ENCODE peak calls at places on chromosomes 7 and 10, in nine cellular contexts. One of them, this sample, is unnamed.

GRCh38 chr7:7639847-7640220 is 718 bp upstream of the UMAD1 start:
- DNase-seq in CD8-positive, alpha-beta memory T cell: peak
- DNase-seq in RWPE1: peak
- DNase-seq in dorsolateral prefrontal cortex: no peak
- DNase-seq in caudate nucleus: no peak
- DNase-seq in AG04450: no peak
- DNase-seq in hepatocyte: peak
- DNase-seq in tibial artery: no peak
- DNase-seq in Peyer's patch: no peak
- DNase-seq in this sample: no peak

GRCh38 chr10:88082806-88083596 is 219.6 kb downstream of the PTEN start:
- DNase-seq in CD8-positive, alpha-beta memory T cell: no peak
- DNase-seq in RWPE1: no peak
- DNase-seq in dorsolateral prefrontal cortex: no peak
- DNase-seq in caudate nucleus: no peak
- DNase-seq in AG04450: no peak
- DNase-seq in hepatocyte: no peak
- DNase-seq in tibial artery: no peak
- DNase-seq in Peyer's patch: no peak
- DNase-seq in this sample: no peak

GRCh38 chr10:15562578-15562977 is 157.1 kb downstream of the ITGA8 start:
- DNase-seq in CD8-positive, alpha-beta memory T cell: no peak
- DNase-seq in RWPE1: no peak
- DNase-seq in dorsolateral prefrontal cortex: no peak
- DNase-seq in caudate nucleus: no peak
- DNase-seq in AG04450: no peak
- DNase-seq in hepatocyte: no peak
- DNase-seq in tibial artery: no peak
- DNase-seq in Peyer's patch: no peak
- DNase-seq in this sample: no peak

GRCh38 chr7:25318077-25318476 is 89.8 kb upstream of the NPVF start:
- DNase-seq in CD8-positive, alpha-beta memory T cell: no peak
- DNase-seq in RWPE1: no peak
- DNase-seq in dorsolateral prefrontal cortex: no peak
- DNase-seq in caudate nucleus: no peak
- DNase-seq in AG04450: no peak
- DNase-seq in hepatocyte: no peak
- DNase-seq in tibial artery: no peak
- DNase-seq in Peyer's patch: no peak
- DNase-seq in this sample: no peak

GRCh38 chr10:75528392-75528791 is 97.0 kb downstream of the LRMDA start:
- DNase-seq in CD8-positive, alpha-beta memory T cell: no peak
- DNase-seq in RWPE1: no peak
- DNase-seq in dorsolateral prefrontal cortex: no peak
- DNase-seq in caudate nucleus: no peak
- DNase-seq in AG04450: no peak
- DNase-seq in hepatocyte: no peak
- DNase-seq in tibial artery: no peak
- DNase-seq in Peyer's patch: no peak
- DNase-seq in this sample: no peak

GRCh38 chr10:128474571-128474970 is 348.3 kb upstream of the MKI67 start:
- DNase-seq in CD8-positive, alpha-beta memory T cell: no peak
- DNase-seq in RWPE1: no peak
- DNase-seq in dorsolateral prefrontal cortex: no peak
- DNase-seq in caudate nucleus: no peak
- DNase-seq in AG04450: no peak
- DNase-seq in hepatocyte: no peak
- DNase-seq in tibial artery: no peak
- DNase-seq in Peyer's patch: no peak
- DNase-seq in this sample: no peak

GRCh38 chr10:65112573-65112972 is 1591.4 kb downstream of the REEP3 start:
- DNase-seq in CD8-positive, alpha-beta memory T cell: no peak
- DNase-seq in RWPE1: no peak
- DNase-seq in dorsolateral prefrontal cortex: no peak
- DNase-seq in caudate nucleus: no peak
- DNase-seq in AG04450: no peak
- DNase-seq in hepatocyte: no peak
- DNase-seq in tibial artery: no peak
- DNase-seq in Peyer's patch: no peak
- DNase-seq in this sample: no peak

GRCh38 chr7:45977256-45977655 is 56.2 kb upstream of the IGFBP3 start:
- DNase-seq in CD8-positive, alpha-beta memory T cell: no peak
- DNase-seq in RWPE1: no peak
- DNase-seq in dorsolateral prefrontal cortex: no peak
- DNase-seq in caudate nucleus: no peak
- DNase-seq in AG04450: no peak
- DNase-seq in hepatocyte: no peak
- DNase-seq in tibial artery: no peak
- DNase-seq in Peyer's patch: no peak
- DNase-seq in this sample: no peak

GRCh38 chr7:114243019-114243507 is 171.6 kb upstream of the FOXP2 start:
- DNase-seq in CD8-positive, alpha-beta memory T cell: no peak
- DNase-seq in RWPE1: peak
- DNase-seq in dorsolateral prefrontal cortex: no peak
- DNase-seq in caudate nucleus: no peak
- DNase-seq in AG04450: no peak
- DNase-seq in hepatocyte: peak
- DNase-seq in tibial artery: no peak
- DNase-seq in Peyer's patch: no peak
- DNase-seq in this sample: no peak

DNA sequence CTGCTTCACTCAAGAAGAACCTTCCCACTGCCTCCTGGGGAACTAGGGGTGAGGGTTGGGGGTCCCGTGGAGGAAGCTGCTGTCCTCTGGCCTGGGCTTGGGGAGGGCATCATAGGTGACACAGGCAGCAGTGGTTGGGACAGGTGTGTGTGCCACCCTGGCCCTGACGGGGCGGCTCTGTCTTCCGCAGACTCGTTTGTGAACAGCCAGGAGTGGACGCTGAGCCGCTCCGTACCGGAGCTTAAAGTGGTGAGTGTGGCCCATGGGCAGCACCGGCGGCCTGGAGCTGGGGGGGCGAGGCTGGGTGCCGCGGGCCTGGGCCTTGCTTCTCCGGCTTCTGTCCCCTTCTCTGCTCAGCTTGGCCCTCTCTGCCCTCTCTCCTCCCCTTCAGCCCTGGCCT is 30.3 kb downstream of the AGAP3 start:
- DNase-seq in CD8-positive, alpha-beta memory T cell: no peak
- DNase-seq in RWPE1: no peak
- DNase-seq in dorsolateral prefrontal cortex: no peak
- DNase-seq in caudate nucleus: no peak
- DNase-seq in AG04450: no peak
- DNase-seq in hepatocyte: no peak
- DNase-seq in tibial artery: no peak
- DNase-seq in Peyer's patch: no peak
- DNase-seq in this sample: no peak
- H3K27ac ChIP-seq in CD8-positive, alpha-beta memory T cell: no peak
- H3K27ac ChIP-seq in RWPE1: peak
- H3K27ac ChIP-seq in dorsolateral prefrontal cortex: no peak
- H3K27ac ChIP-seq in caudate nucleus: no peak
- H3K27ac ChIP-seq in AG04450: no peak
- H3K27ac ChIP-seq in hepatocyte: no peak
- H3K27ac ChIP-seq in tibial artery: no peak
- H3K27ac ChIP-seq in Peyer's patch: no peak
- H3K27ac ChIP-seq in this sample: no peak

DNA sequence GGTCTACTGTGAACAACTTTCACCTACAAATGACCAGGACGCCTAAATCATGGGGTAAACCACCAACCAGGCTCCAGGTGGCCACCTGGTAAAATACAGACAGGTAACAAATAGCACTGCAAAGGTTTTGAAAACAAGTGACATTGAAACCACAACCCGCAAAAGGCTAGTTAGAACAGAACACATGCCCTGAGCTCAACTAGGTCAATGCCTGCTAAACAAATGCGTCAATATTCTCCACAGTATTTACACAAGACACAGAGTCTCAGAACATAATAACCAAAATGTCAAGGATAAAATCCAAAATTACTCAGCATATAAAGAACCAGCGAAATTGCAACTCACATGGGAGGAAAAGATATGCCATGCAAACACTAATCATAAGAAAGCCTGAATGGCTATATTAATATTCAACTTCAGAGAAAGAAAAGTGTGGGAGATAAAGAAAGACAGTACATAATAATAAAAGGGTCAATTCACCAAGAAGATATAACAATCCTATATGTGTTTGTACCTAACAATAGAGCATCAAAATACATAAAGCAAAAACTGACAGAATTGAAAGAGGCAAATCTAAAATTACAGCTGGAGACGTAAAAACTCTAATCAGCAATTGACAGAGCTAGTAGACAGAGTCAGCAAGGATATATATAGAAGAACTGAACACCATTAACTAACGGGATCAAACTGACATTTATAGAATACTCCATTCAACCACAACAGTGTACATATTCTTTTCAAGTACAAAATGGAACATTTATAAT is 47.6 kb downstream of the SMURF1 start:
- DNase-seq in CD8-positive, alpha-beta memory T cell: no peak
- DNase-seq in RWPE1: no peak
- DNase-seq in dorsolateral prefrontal cortex: no peak
- DNase-seq in caudate nucleus: no peak
- DNase-seq in AG04450: no peak
- DNase-seq in hepatocyte: no peak
- DNase-seq in tibial artery: no peak
- DNase-seq in Peyer's patch: no peak
- DNase-seq in this sample: no peak
- H3K27ac ChIP-seq in CD8-positive, alpha-beta memory T cell: no peak
- H3K27ac ChIP-seq in RWPE1: no peak
- H3K27ac ChIP-seq in dorsolateral prefrontal cortex: peak
- H3K27ac ChIP-seq in caudate nucleus: peak
- H3K27ac ChIP-seq in AG04450: no peak
- H3K27ac ChIP-seq in hepatocyte: peak
- H3K27ac ChIP-seq in tibial artery: peak
- H3K27ac ChIP-seq in Peyer's patch: peak
- H3K27ac ChIP-seq in this sample: peak

DNA sequence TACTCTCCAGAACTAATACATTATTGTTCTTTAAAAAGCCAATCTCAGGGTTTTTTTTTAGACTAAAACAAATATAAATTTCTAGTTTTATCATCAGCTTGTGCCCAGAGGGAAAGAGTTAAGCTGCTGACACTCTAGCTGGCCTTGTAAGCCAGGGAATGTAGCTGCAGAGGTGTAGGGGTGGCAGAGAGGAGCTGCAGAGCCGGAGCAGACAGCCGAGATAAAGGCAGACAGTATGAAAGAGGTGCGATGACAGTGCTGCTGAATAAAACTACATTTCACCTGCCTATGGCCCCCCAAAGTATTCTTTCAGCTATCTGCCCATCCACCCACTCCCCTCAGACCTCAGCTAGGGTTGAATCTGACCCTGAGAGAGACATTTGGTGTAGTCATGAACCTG is 653.7 kb upstream of the ZWINT start:
- DNase-seq in CD8-positive, alpha-beta memory T cell: no peak
- DNase-seq in RWPE1: no peak
- DNase-seq in dorsolateral prefrontal cortex: no peak
- DNase-seq in caudate nucleus: no peak
- DNase-seq in AG04450: no peak
- DNase-seq in hepatocyte: no peak
- DNase-seq in tibial artery: no peak
- DNase-seq in Peyer's patch: no peak
- DNase-seq in this sample: no peak
- H3K27ac ChIP-seq in CD8-positive, alpha-beta memory T cell: no peak
- H3K27ac ChIP-seq in RWPE1: no peak
- H3K27ac ChIP-seq in dorsolateral prefrontal cortex: no peak
- H3K27ac ChIP-seq in caudate nucleus: no peak
- H3K27ac ChIP-seq in AG04450: no peak
- H3K27ac ChIP-seq in hepatocyte: no peak
- H3K27ac ChIP-seq in tibial artery: no peak
- H3K27ac ChIP-seq in Peyer's patch: no peak
- H3K27ac ChIP-seq in this sample: no peak

DNA sequence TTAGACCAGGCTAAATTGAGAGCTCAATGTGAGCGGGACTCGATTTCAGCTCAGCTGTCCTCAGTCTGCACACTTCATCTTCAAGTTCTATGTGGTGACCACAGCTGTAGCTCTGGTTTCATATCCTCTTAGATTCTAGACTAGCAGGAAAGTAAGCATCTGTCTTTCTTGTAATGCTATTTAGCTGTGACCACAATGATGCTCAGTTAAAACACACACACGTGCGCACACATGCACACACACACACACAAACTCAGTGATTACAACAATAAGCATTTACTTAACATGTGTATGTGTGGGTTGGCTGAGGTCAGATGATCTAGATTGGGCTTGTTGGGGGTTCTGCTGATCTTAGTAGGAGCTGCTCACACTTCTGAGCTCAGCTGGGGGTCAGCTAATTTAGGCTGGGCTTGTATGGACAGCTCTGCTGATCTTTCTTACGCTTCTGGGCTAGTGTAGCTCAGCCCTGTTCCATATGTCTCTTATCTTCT is 82.5 kb downstream of the ZNF365 start:
- DNase-seq in CD8-positive, alpha-beta memory T cell: no peak
- DNase-seq in RWPE1: no peak
- DNase-seq in dorsolateral prefrontal cortex: no peak
- DNase-seq in caudate nucleus: no peak
- DNase-seq in AG04450: no peak
- DNase-seq in hepatocyte: no peak
- DNase-seq in tibial artery: no peak
- DNase-seq in Peyer's patch: no peak
- DNase-seq in this sample: no peak
- H3K27ac ChIP-seq in CD8-positive, alpha-beta memory T cell: no peak
- H3K27ac ChIP-seq in RWPE1: no peak
- H3K27ac ChIP-seq in dorsolateral prefrontal cortex: no peak
- H3K27ac ChIP-seq in caudate nucleus: no peak
- H3K27ac ChIP-seq in AG04450: no peak
- H3K27ac ChIP-seq in hepatocyte: no peak
- H3K27ac ChIP-seq in tibial artery: no peak
- H3K27ac ChIP-seq in Peyer's patch: no peak
- H3K27ac ChIP-seq in this sample: no peak

DNA sequence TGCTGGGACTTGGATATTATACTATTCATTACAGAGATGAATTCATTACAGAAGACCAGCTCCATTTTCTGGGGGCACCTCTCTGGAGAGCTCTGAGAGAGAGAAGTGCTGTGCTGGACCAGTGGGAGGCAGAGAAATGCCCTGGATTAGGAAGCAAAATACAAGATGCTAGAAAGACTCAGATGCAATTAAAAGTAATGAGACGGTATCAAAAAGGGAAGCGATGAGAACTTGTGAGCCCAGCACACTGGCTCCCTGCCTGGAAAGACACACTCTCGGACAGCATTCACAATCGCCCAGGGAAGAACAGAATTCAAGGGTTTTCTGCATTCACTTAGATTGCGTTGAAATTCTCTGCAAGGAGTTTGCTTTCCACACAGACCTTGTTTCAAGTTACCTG is 3.5 kb upstream of the FRAT2 start:
- DNase-seq in CD8-positive, alpha-beta memory T cell: no peak
- DNase-seq in RWPE1: no peak
- DNase-seq in dorsolateral prefrontal cortex: peak
- DNase-seq in caudate nucleus: no peak
- DNase-seq in AG04450: no peak
- DNase-seq in hepatocyte: no peak
- DNase-seq in tibial artery: no peak
- DNase-seq in Peyer's patch: no peak
- DNase-seq in this sample: no peak
- H3K27ac ChIP-seq in CD8-positive, alpha-beta memory T cell: no peak
- H3K27ac ChIP-seq in RWPE1: no peak
- H3K27ac ChIP-seq in dorsolateral prefrontal cortex: peak
- H3K27ac ChIP-seq in caudate nucleus: no peak
- H3K27ac ChIP-seq in AG04450: no peak
- H3K27ac ChIP-seq in hepatocyte: no peak
- H3K27ac ChIP-seq in tibial artery: no peak
- H3K27ac ChIP-seq in Peyer's patch: no peak
- H3K27ac ChIP-seq in this sample: no peak

This sample was measured in substantia nigra.